ENCODE peak calls at places on chromosomes 13 and 19, in ten cellular contexts. U, X, L, I, D, A, Y, N, F and E are unnamed samples.

GRCh38 chr19:46574533-46574932 is 26.6 kb upstream of the CALM3 start:
- DNase-seq in U (no peak), X (no peak), L (peak; percentile 50), I (no peak), D (peak; percentile 6), A (no peak), Y (no peak), N (no peak), F (peak; percentile 37), E (no peak)

GRCh38 chr19:9847087-9847671 is 12.1 kb downstream of the PIN1 start:
- DNase-seq in U (peak; percentile 49), X (peak; percentile 78), L (peak; percentile 59), I (no peak), D (no peak), A (peak; percentile 44), Y (peak; percentile 64), N (no peak), F (peak; percentile 26), E (no peak)

GRCh38 chr19:31963741-31964140 is 381.7 kb upstream of the ZNF507 start:
- DNase-seq in U (no peak), X (no peak), L (no peak), I (no peak), D (no peak), A (no peak), Y (no peak), N (no peak), F (no peak), E (no peak)

GRCh38 chr19:41876847-41877489 is at the start of gene CD79A:
- DNase-seq in U (no peak), X (no peak), L (no peak), I (no peak), D (no peak), A (no peak), Y (peak; percentile 11), N (no peak), F (no peak), E (no peak)

GRCh38 chr19:29467824-29468401 is 57.9 kb upstream of the VSTM2B start:
- DNase-seq in U (peak; percentile 27), X (no peak), L (peak; percentile 19), I (peak; percentile 7), D (no peak), A (no peak), Y (no peak), N (no peak), F (peak; percentile 4), E (no peak)

GRCh38 chr19:3506384-3507340 is 551 bp downstream of the FZR1 start:
- DNase-seq in U (peak; percentile 46), X (no peak), L (peak; percentile 33), I (no peak), D (no peak), A (no peak), Y (peak; percentile 48), N (peak; percentile 20), F (peak; percentile 22), E (peak; percentile 54)

GRCh38 chr19:4972509-4973230 is 3.8 kb downstream of the KDM4B start:
- DNase-seq in U (no peak), X (no peak), L (no peak), I (no peak), D (no peak), A (no peak), Y (peak; percentile 13), N (no peak), F (no peak), E (no peak)

GRCh38 chr13:31436478-31436877 is 236.7 kb downstream of the B3GLCT start:
- DNase-seq in U (peak; percentile 15), X (no peak), L (no peak), I (no peak), D (no peak), A (no peak), Y (no peak), N (no peak), F (no peak), E (no peak)

GRCh38 chr13:43878897-43879322 is 630 bp downstream of the CCDC122 start:
- DNase-seq in U (no peak), X (no peak), L (peak; percentile 47), I (peak; percentile 67), D (no peak), A (no peak), Y (peak; percentile 84), N (peak; percentile 12), F (no peak), E (peak; percentile 73)

GRCh38 chr13:112779856-112780604 is 90.2 kb downstream of the ATP11A start:
- DNase-seq in U (no peak), X (no peak), L (no peak), I (no peak), D (no peak), A (no peak), Y (no peak), N (no peak), F (no peak), E (no peak)

GRCh38 chr19:7196721-7197168 is 97.5 kb downstream of the INSR start:
- DNase-seq in U (no peak), X (no peak), L (no peak), I (no peak), D (no peak), A (no peak), Y (peak; percentile 42), N (no peak), F (no peak), E (no peak)

GRCh38 chr13:94192576-94192975 is 286.9 kb downstream of the DCT start:
- DNase-seq in U (peak; percentile 34), X (no peak), L (peak; percentile 22), I (no peak), D (no peak), A (no peak), Y (no peak), N (no peak), F (no peak), E (no peak)

GRCh38 chr19:20470345-20471119 is 95.0 kb downstream of the ZNF737 start:
- DNase-seq in U (no peak), X (no peak), L (no peak), I (no peak), D (no peak), A (no peak), Y (no peak), N (peak; percentile 70), F (no peak), E (no peak)

GRCh38 chr13:38844581-38844980 is 146.1 kb downstream of the STOML3 start:
- DNase-seq in U (no peak), X (no peak), L (no peak), I (no peak), D (no peak), A (no peak), Y (no peak), N (no peak), F (no peak), E (no peak)

GRCh38 chr19:35311901-35312665 is 16.9 kb upstream of the CD22 start:
- DNase-seq in U (no peak), X (no peak), L (no peak), I (no peak), D (no peak), A (no peak), Y (no peak), N (no peak), F (no peak), E (no peak)

GRCh38 chr13:97121894-97122293 is 100.2 kb upstream of the MBNL2 start:
- DNase-seq in U (no peak), X (no peak), L (no peak), I (no peak), D (no peak), A (no peak), Y (no peak), N (no peak), F (no peak), E (no peak)

GRCh38 chr13:42650470-42650869 is 76.5 kb downstream of the TNFSF11 start:
- DNase-seq in U (no peak), X (no peak), L (no peak), I (no peak), D (no peak), A (no peak), Y (no peak), N (no peak), F (no peak), E (no peak)

GRCh38 chr13:97566907-97567306 is 132.9 kb downstream of the RAP2A start:
- DNase-seq in U (no peak), X (no peak), L (no peak), I (no peak), D (no peak), A (no peak), Y (no peak), N (no peak), F (no peak), E (no peak)

GRCh38 chr13:30904043-30904442 is 2.0 kb upstream of the MEDAG start:
- DNase-seq in U (no peak), X (no peak), L (no peak), I (no peak), D (no peak), A (no peak), Y (no peak), N (no peak), F (no peak), E (no peak)

GRCh38 chr19:3367572-3368440 is 1.4 kb downstream of the NFIC start:
- DNase-seq in U (no peak), X (no peak), L (no peak), I (no peak), D (no peak), A (no peak), Y (no peak), N (no peak), F (no peak), E (no peak)

GRCh38 chr13:24112791-24113190 is 47.7 kb upstream of the SPATA13 start:
- DNase-seq in U (no peak), X (no peak), L (no peak), I (no peak), D (no peak), A (no peak), Y (no peak), N (no peak), F (no peak), E (no peak)

GRCh38 chr19:46036745-46037126 is 4.1 kb downstream of the IGFL4 start:
- DNase-seq in U (no peak), X (no peak), L (no peak), I (no peak), D (no peak), A (no peak), Y (no peak), N (no peak), F (no peak), E (no peak)